ENCODE peak calls at places on chromosomes 4 and X, in four cellular contexts. Q is HAP-1, E is heart right ventricle, X is suprapubic skin. W is an unnamed sample. For H3K36me3, the result is how much of the 10 kb centered on the place peaks cover.

GRCh38 chrX:13001097-13001496 is 26.2 kb downstream of the TMSB4X start:
- DNase-seq in E (no peak), X (no peak), Q (no peak), W (no peak)

GRCh38 chr4:9808077-9808476 is 26.6 kb downstream of the DRD5 start:
- DNase-seq in Q (no peak), E (no peak), X (no peak), W (no peak)

GRCh38 chr4:92618968-92619367 is 315.2 kb downstream of the GRID2 start:
- DNase-seq in E (no peak), X (no peak), Q (no peak), W (no peak)

GRCh38 chr4:43766648-43767047 is 682.0 kb downstream of the KCTD8 start:
- DNase-seq in X (no peak), Q (no peak), E (no peak), W (no peak)

GRCh38 chr4:142660728-142661127 is 185.4 kb downstream of the INPP4B start:
- DNase-seq in X (no peak), E (no peak), Q (no peak), W (no peak)

GRCh38 chr4:11503166-11503565 is 74.5 kb upstream of the HS3ST1 start:
- DNase-seq in E (peak), X (no peak), Q (no peak), W (no peak)

GRCh38 chr4:94228488-94229216 is 21.0 kb downstream of the SMARCAD1 start:
- DNase-seq in Q (no peak), X (no peak), E (no peak), W (no peak)

GRCh38 chr4:135032670-135033069 is 831.1 kb upstream of the PABPC4L start:
- DNase-seq in E (no peak), X (no peak), Q (no peak), W (no peak)

GRCh38 chr4:36241771-36242170 is 2.5 kb downstream of the ARAP2 start:
- DNase-seq in E (no peak), Q (no peak), X (no peak), W (no peak)

GRCh38 chr4:106803107-106803506 is 233.0 kb downstream of the DKK2 start:
- DNase-seq in E (no peak), X (no peak), Q (no peak), W (no peak)

GRCh38 chr4:87073570-87074470 is 139.0 kb downstream of the AFF1 start:
- DNase-seq in X (no peak), E (peak), Q (no peak), W (no peak)

GRCh38 chr4:118087366-118087765 is 53.1 kb downstream of the NDST3 start:
- DNase-seq in X (no peak), E (no peak), Q (no peak), W (no peak)

GRCh38 chr4:8504279-8505007 is 63.9 kb downstream of the TRMT44 start:
- DNase-seq in E (no peak), X (no peak), Q (no peak), W (no peak)

GRCh38 chr4:175891863-175892262 is 79.8 kb upstream of the GPM6A start:
- DNase-seq in X (no peak), E (no peak), Q (peak), W (no peak)

GRCh38 chr4:2450394-2451035 is 18.4 kb upstream of the RNF4 start:
- DNase-seq in Q (no peak), X (peak), E (no peak), W (no peak)

GRCh38 chr4:139629761-139630160 is 35.9 kb upstream of the MGST2 start:
- DNase-seq in E (no peak), Q (no peak), X (no peak), W (no peak)

GRCh38 chrX:43976216-43976615 is 3.0 kb upstream of the NDP start:
- DNase-seq in X (no peak), E (no peak), Q (no peak), W (no peak)

GRCh38 chr4:112109455-112110425 is 35.5 kb upstream of the FAM241A start:
- DNase-seq in Q (no peak), X (no peak), E (no peak), W (no peak)

GRCh38 chrX:100648601-100649417 is 4.8 kb downstream of the SRPX2 start:
- DNase-seq in E (no peak), X (no peak), Q (no peak), W (no peak)

GRCh38 chr4:2832981-2833670 is 10.5 kb upstream of the ADD1 start:
- DNase-seq in Q (no peak), E (no peak), X (peak), W (no peak)

GRCh38 chr4:114396808-114397207 is 201.8 kb upstream of the UGT8 start:
- DNase-seq in Q (no peak), X (no peak), E (no peak), W (no peak)

GRCh38 chrX:153693216-153694086 is 5.7 kb downstream of the SLC6A8 start:
- DNase-seq in E (no peak), Q (no peak), X (no peak), W (no peak)

GRCh38 chrX:56281789-56282188 is 49.6 kb downstream of the KLF8 start:
- DNase-seq in E (no peak), X (no peak), Q (peak), W (no peak)

GRCh38 chr4:177201614-177202013 is 108.1 kb upstream of the NEIL3 start:
- DNase-seq in E (no peak), Q (no peak), X (no peak), W (no peak)

DNA sequence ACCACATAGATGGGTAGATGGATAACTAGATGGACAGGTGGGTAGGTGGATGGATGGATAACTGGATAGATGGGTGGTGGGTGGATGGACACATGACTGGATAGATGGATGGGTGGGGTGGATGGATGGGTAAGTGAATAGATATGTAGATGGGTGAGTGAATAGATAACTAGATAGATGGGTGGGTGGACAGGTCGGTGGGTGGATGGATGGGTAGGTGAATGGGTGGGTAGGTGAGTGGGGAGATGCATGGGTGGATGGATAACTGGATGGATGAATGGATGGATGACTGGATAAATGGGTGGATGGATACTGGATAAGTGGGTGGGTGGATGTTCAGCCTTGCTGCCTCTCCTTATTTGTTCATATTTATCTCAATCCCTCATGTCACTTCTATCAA is 52.1 kb upstream of the MTNR1A start:
- DNase-seq in E (no peak), Q (no peak), X (no peak), W (no peak)
- H3K36me3 ChIP-seq in E (under half), Q (half or more), X (half or more), W (half or more)

GRCh38 chr4:82561745-82562552 is at the start of gene TMEM150C:
- DNase-seq in E (peak), X (no peak), Q (peak), W (no peak)
- H3K4me3 ChIP-seq in E (peak), X (peak), Q (peak), W (peak)

DNA sequence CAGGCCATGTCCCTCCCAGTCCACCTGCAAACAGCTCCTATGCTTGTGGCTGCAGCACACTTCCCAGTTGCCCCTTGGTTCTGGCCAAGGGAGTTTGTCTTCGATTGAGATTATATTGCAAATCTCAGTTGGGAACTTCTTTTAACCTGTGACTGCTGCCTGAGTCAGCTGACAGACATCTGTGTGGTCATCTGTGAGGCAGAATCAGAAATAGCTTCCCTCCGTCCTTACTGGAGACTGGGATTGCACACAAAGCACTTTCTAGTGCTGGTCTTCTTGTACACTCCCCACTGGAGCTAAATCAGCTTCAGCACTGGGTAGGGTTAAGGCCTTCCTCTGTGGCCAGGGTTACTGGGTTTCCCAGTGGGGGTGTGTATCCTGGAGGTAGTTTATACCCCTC is 34.3 kb downstream of the ZNF330 start:
- DNase-seq in X (no peak), Q (no peak), E (no peak), W (no peak)
- H3K36me3 ChIP-seq in X (under half), Q (under half), E (under half), W (under half)

DNA sequence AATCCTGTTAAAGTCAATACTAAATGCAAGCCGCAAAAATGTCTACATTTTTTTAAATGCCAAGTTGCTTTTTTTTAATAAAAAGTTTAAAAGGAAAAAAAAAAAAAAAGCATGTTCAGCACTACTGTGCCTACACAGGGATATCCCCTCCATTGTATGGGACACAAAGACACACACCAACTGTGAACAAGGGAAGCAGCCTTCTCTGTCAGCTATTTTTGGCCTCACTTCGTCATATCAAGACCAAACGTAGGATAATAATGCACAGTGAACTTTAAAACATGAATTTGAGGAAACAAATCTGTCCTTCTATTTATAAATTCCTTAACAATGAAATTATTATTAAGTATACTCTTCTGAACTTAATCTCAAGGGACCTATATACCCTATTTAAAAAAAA is 4.4 kb downstream of the FBXW7 start:
- DNase-seq in Q (peak), X (no peak), E (no peak), W (no peak)
- H3K4me3 ChIP-seq in Q (no peak), X (no peak), E (no peak), W (no peak)

GRCh38 chr4:81436928-81437327 is 34.8 kb downstream of the RASGEF1B start:
- DNase-seq in Q (no peak), E (no peak), X (no peak), W (no peak)
- H3K36me3 ChIP-seq in Q (under half), E (under half), X (half or more), W (under half)

GRCh38 chr4:138307319-138307718 is 65.2 kb upstream of the SLC7A11 start:
- DNase-seq in Q (no peak), X (no peak), E (no peak), W (no peak)
- H3K4me3 ChIP-seq in Q (no peak), X (no peak), E (no peak), W (no peak)

DNA sequence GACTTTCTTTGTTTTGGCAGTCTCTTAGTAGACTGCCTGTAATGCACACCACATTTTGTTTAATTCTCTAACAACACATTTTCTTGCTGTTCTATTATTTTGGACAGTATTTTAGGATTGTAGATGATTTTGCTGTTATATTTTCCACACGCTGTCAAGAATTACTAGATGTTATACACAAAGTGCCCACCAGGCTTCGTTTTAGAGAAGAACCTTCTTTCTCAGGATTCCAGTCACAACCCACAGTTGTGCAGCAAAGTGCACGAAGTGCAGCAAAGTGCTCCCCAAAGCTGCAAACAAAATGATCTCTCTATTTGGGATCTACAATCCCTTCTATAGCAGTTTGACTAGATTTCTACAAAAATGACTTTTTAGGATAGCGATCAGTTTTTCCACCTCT is 2.4 kb downstream of the ZNF141 start:
- DNase-seq in Q (no peak), X (no peak), E (no peak), W (no peak)
- H3K36me3 ChIP-seq in Q (under half), X (under half), E (under half), W (under half)

GRCh38 chr4:82555279-82555678 is 6.5 kb downstream of the TMEM150C start:
- DNase-seq in E (no peak), X (no peak), Q (no peak), W (no peak)

GRCh38 chr4:82559735-82560120 is 2.1 kb downstream of the TMEM150C start:
- DNase-seq in X (no peak), E (no peak), Q (peak), W (no peak)

GRCh38 chr4:82562553-82562854 is 716 bp upstream of the TMEM150C start:
- DNase-seq in X (no peak), Q (no peak), E (no peak), W (no peak)

DNA sequence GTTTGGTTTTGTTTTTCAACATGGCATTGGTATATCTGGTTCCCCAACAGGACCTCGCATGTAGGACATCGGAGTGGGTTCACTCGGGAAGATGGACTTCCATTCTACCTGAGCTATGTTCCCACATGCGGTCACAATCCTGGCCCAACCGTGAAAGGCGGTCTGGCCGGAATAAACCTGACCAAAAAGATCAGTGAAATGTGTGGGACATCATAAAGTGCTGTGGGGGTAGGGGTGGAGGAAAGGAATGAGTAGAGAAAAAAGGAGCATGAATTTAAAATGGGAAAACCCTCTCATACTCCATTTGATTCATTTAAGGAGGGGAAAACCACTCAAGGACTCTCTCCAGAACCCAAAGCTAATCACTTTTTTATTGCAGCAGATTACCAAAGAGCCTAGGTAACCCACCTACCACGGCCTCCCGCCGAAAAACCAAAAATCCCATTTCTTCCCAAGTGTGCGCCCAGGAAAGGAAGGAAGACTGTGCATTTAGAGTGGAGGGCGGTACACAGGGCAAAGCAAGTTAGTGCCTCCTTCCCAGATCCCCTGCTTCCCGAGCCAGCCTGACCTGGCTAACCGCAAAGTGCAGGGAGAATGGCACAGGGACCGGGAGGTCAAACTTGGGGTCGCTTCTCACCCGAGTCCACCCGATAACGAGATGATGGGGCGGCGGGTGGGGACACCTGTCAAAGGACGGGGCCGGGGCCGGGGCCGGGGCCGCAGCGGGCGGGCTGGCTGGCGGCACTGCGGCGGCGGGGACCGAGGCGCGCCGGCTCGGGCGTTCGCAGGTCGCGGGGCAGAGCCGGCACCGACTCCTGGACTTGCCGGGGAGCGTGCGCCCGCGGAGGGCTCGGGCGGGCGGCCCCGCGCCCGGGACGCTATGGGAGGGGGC is 689 bp downstream of the TMEM150C start:
- DNase-seq in X (no peak), Q (no peak), E (peak), W (no peak)
- H3K4me3 ChIP-seq in X (peak), Q (peak), E (peak), W (peak)

GRCh38 chr4:158715787-158716186 is 7.4 kb downstream of the PPID start:
- DNase-seq in E (no peak), Q (no peak), X (no peak), W (no peak)
- H3K36me3 ChIP-seq in E (under half), Q (half or more), X (half or more), W (half or more)

W was measured in NT2/D1.